ENCODE peak calls at places on chromosome 1, in nine cellular contexts. F is iris pigment epithelial cell, X is glutamatergic neuron, I is epithelial cell of esophagus, B is ovary, K is sciatic nerve, T is neuronal stem cell, A is NCI-H2081, N is HFF-Myc. U is an unnamed sample.

GRCh38 chr1:226369110-226369509 is 38.8 kb downstream of the PARP1 start:
- DNase-seq in N (no peak), F (no peak), X (no peak), B (no peak), T (no peak), I (no peak), A (no peak), K (no peak), U (no peak)

GRCh38 chr1:110207831-110208230 is 2.3 kb upstream of the KCNC4 start:
- DNase-seq in X (peak), T (peak), I (peak), N (no peak), B (peak), K (peak), A (peak), F (peak), U (peak)

GRCh38 chr1:83060216-83060615 is 938.7 kb downstream of the TTLL7 start:
- DNase-seq in T (no peak), X (no peak), I (peak), A (no peak), F (no peak), B (no peak), K (no peak), N (no peak), U (no peak)

GRCh38 chr1:162857850-162858249 is 3.1 kb downstream of the CCDC190 start:
- DNase-seq in F (peak), T (no peak), X (no peak), B (no peak), A (no peak), N (no peak), I (peak), K (no peak), U (no peak)

GRCh38 chr1:157852476-157852875 is 10.9 kb upstream of the CD5L start:
- DNase-seq in F (peak), A (no peak), I (peak), K (no peak), B (no peak), T (no peak), X (no peak), N (no peak), U (no peak)

GRCh38 chr1:31753623-31754349 is 10.4 kb downstream of the ADGRB2 start:
- DNase-seq in A (peak), X (no peak), I (peak), B (no peak), F (no peak), T (no peak), K (peak), N (no peak), U (no peak)

GRCh38 chr1:223230161-223230881 is 87.3 kb upstream of the TLR5 start:
- DNase-seq in A (no peak), B (no peak), N (no peak), T (no peak), K (no peak), X (no peak), I (peak), F (peak), U (no peak)

GRCh38 chr1:242129103-242129502 is 130.2 kb upstream of the MAP1LC3C start:
- DNase-seq in T (no peak), B (no peak), X (no peak), F (peak), A (peak), N (no peak), K (no peak), I (peak), U (no peak)

GRCh38 chr1:25012966-25013962 is 83.2 kb upstream of the RUNX3 start:
- DNase-seq in K (no peak), A (no peak), T (no peak), F (no peak), N (no peak), X (no peak), I (no peak), B (no peak), U (no peak)

GRCh38 chr1:108815566-108815965 is 41.3 kb downstream of the AKNAD1 start:
- DNase-seq in F (no peak), K (no peak), T (no peak), X (no peak), I (no peak), A (no peak), N (no peak), B (no peak), U (no peak)

GRCh38 chr1:213274140-213274539 is 223.1 kb downstream of the RPS6KC1 start:
- DNase-seq in A (no peak), N (peak), F (no peak), T (no peak), I (no peak), B (no peak), X (no peak), K (no peak), U (no peak)

GRCh38 chr1:16324456-16324890 is 27.8 kb downstream of the FBXO42 start:
- DNase-seq in B (no peak), A (no peak), T (no peak), X (no peak), F (peak), I (peak), K (no peak), N (peak), U (no peak)

U was measured in stimulated activated CD4-positive, alpha-beta T cell treated with anti-CD3 and anti-CD28 coated beads, Interleukin-12 subunit alpha, Interleukin-12 subunit beta, amount 100 ng/mL, for 48 hours.